ENCODE peak calls at places on chromosomes 7 and 10, in five cellular contexts. J is IMR-90, Y is K562, A is GM12878, O is HepG2. M is an unnamed sample.
A peak's percentile ranks its signal among the peaks of the same experiment; 100 is the strongest.

GRCh38 chr7:21507627-21508343 is 35.1 kb upstream of the DNAH11 start:
- DNase-seq in J (peak; percentile 42), Y (peak; percentile 19), A (no peak), O (peak; percentile 34), M (peak; percentile 21)

GRCh38 chr10:129945941-129946760 is 17.9 kb downstream of the EBF3 start:
- DNase-seq in J (peak; percentile 38), Y (no peak), A (no peak), O (no peak), M (no peak)

GRCh38 chr10:4196948-4197390 is 412.0 kb upstream of the KLF6 start:
- DNase-seq in J (peak; percentile 17), Y (no peak), A (no peak), O (no peak), M (no peak)

GRCh38 chr10:116324227-116324950 is at the start of gene CCDC172:
- DNase-seq in J (no peak), Y (no peak), A (no peak), O (no peak), M (no peak)

GRCh38 chr7:151677581-151678226 is 158.0 kb upstream of the RHEB start:
- DNase-seq in J (no peak), Y (peak; percentile 8), A (no peak), O (no peak), M (no peak)

GRCh38 chr7:87001214-87001613 is 58.2 kb downstream of the ELAPOR2 start:
- DNase-seq in J (no peak), Y (no peak), A (no peak), O (no peak), M (no peak)

GRCh38 chr7:89771003-89771636 is 383.1 kb upstream of the STEAP1 start:
- DNase-seq in J (no peak), Y (no peak), A (no peak), O (no peak), M (no peak)

GRCh38 chr7:8433477-8434289 is at the start of gene NXPH1:
- DNase-seq in J (no peak), Y (peak; percentile 75), A (no peak), O (peak; percentile 37), M (no peak)

GRCh38 chr7:100546868-100547800 is 8.1 kb downstream of the AGFG2 start:
- DNase-seq in J (no peak), Y (peak; percentile 77), A (no peak), O (no peak), M (no peak)

GRCh38 chr7:17521437-17521836 is 223.0 kb downstream of the AHR start:
- DNase-seq in J (peak; percentile 84), Y (no peak), A (no peak), O (no peak), M (no peak)

GRCh38 chr10:36281871-36282331 is 639.8 kb upstream of the FZD8 start:
- DNase-seq in J (peak; percentile 29), Y (no peak), A (no peak), O (no peak), M (peak; percentile 10)

GRCh38 chr7:96598421-96598820 is 111.2 kb downstream of the SEM1 start:
- DNase-seq in J (no peak), Y (no peak), A (no peak), O (no peak), M (no peak)

GRCh38 chr7:101288439-101288838 is 33.2 kb downstream of the IFT22 start:
- DNase-seq in J (no peak), Y (no peak), A (no peak), O (no peak), M (no peak)

GRCh38 chr10:58647770-58648169 is 135.1 kb downstream of the BICC1 start:
- DNase-seq in J (peak; percentile 44), Y (no peak), A (no peak), O (no peak), M (no peak)

GRCh38 chr7:138492423-138492822 is 32.4 kb downstream of the TRIM24 start:
- DNase-seq in J (no peak), Y (no peak), A (no peak), O (no peak), M (no peak)

GRCh38 chr10:91190876-91191580 is 29.4 kb upstream of the PCGF5 start:
- DNase-seq in J (peak; percentile 45), Y (no peak), A (no peak), O (no peak), M (no peak)

GRCh38 chr7:732094-732541 is 5.0 kb upstream of the PRKAR1B start:
- DNase-seq in J (no peak), Y (no peak), A (no peak), O (peak; percentile 86), M (peak; percentile 47)

GRCh38 chr10:3222068-3222467 is 49.5 kb upstream of the PITRM1 start:
- DNase-seq in J (no peak), Y (peak; percentile 15), A (no peak), O (no peak), M (no peak)

GRCh38 chr10:117112220-117112619 is 25.9 kb downstream of the VAX1 start:
- DNase-seq in J (no peak), Y (no peak), A (no peak), O (peak; percentile 13), M (peak; percentile 21)

GRCh38 chr7:86863452-86863851 is 196.0 kb downstream of the ELAPOR2 start:
- DNase-seq in J (no peak), Y (no peak), A (no peak), O (no peak), M (no peak)

GRCh38 chr7:36614954-36615353 is 109.3 kb downstream of the AOAH start:
- DNase-seq in J (no peak), Y (no peak), A (no peak), O (no peak), M (no peak)

GRCh38 chr7:34067406-34067805 is 162.1 kb downstream of the BMPER start:
- DNase-seq in J (peak; percentile 29), Y (no peak), A (no peak), O (no peak), M (no peak)

GRCh38 chr7:46478046-46478445 is 557.0 kb upstream of the IGFBP3 start:
- DNase-seq in J (peak; percentile 79), Y (no peak), A (no peak), O (no peak), M (no peak)

GRCh38 chr7:108497082-108497725 is 28.7 kb downstream of the PNPLA8 start:
- DNase-seq in J (peak; percentile 52), Y (peak; percentile 70), A (peak; percentile 24), O (peak; percentile 52), M (peak; percentile 60)
- TF ChIP-seq BHLHE40 in J (no peak), Y (no peak), A (no peak), O (no peak), M (no peak)

DNA sequence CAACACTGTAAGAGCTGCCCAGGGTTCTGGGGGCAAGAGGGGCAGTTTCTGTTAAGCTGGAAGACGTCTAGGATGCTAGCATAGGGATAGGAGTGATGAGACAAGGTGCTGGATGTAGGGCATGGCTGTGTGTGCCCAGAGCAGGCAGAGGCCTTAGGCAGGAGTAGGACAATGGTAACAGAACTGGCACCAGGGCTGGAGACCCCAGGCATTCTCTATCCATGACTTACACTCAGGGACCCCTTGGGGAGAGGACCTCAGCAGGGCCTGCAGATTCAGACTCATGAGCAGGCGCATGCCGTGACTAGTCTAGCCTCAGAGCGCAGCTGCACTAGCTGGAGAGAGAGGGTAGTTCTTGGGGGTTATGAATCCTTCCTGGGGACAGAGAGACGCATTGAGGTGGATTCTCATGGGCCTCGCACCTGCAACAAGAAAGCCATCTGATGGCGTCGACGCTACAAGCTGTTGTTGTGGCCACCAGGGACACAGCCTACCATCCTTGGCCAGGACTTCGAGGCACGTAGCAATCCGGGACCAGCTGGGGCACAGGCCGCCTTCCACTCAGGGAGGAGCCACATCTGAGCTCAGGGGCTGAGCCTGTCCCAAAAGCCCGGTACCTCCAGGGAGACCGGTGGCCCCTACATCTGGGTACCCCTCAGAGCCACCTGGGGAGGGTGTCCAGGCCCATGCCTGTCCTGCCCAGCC is 474.1 kb downstream of the PTPRN2 start:
- DNase-seq in J (no peak), Y (no peak), A (no peak), O (no peak), M (no peak)
- H3K9me3 ChIP-seq in J (peaks cover 65% of the 10 kb centered on the region), Y (peaks cover 6% of the 10 kb centered on the region), A (peaks cover 3% of the 10 kb centered on the region), O (peaks cover 16% of the 10 kb centered on the region), M (peaks cover 11% of the 10 kb centered on the region)

DNA sequence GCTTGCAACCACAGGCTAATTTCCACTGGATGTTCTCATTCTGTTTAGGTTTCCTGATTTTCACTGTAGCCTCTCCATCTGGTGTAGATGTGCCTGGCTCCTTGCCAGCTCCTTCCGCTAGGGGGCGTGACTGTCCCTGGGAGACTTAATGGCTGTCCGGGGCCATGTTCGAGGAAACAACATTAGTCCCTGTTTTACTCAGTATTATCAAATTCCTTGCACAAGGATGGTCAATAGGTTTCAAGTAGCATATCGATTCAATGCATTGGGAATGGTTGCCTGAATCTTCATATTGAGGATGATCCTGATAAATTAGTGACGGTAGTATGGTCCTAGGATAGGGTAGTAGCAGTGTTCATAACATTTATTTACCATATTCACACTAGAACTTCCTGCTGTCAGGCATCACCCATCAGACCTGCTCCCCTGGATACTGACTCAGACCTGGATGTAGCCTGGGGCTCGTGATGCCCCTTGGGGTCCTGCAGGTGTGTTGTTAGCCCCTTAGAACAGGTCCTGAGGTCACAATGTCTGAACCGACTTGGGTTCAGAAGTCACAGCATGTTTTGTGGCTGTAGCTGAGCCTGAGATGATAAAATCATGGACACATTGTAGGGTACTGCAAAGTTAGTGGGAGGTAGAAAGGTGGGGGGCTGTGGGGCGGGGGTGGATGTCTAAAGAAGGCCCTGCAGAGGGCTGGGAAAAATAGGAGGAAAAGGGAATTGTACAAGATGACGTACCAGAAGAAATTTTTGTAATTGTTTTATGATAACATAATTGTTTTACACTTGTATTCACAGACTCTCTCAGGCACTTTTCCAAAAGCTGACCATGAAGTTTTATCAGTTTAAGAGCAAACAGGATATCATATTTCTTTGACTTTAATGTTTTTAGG is 8.9 kb upstream of the EXOC6 start:
- DNase-seq in J (peak; percentile 91), Y (peak; percentile 74), A (no peak), O (peak; percentile 34), M (peak; percentile 61)
- TF ChIP-seq CEBPB in J (no peak), Y (no peak), A (no peak), O (no peak), M (no peak)

GRCh38 chr10:22821501-22821900 is 106.4 kb upstream of the ARMC3 start:
- DNase-seq in J (peak; percentile 86), Y (no peak), A (no peak), O (no peak), M (no peak)

GRCh38 chr10:22824520-22824919 is 103.3 kb upstream of the ARMC3 start:
- DNase-seq in J (no peak), Y (no peak), A (no peak), O (no peak), M (no peak)

GRCh38 chr10:22825841-22826240 is 102.0 kb upstream of the ARMC3 start:
- DNase-seq in J (no peak), Y (no peak), A (no peak), O (no peak), M (no peak)

GRCh38 chr10:22824984-22825383 is 102.9 kb upstream of the ARMC3 start:
- DNase-seq in J (peak; percentile 74), Y (no peak), A (no peak), O (peak; percentile 39), M (peak; percentile 17)

DNA sequence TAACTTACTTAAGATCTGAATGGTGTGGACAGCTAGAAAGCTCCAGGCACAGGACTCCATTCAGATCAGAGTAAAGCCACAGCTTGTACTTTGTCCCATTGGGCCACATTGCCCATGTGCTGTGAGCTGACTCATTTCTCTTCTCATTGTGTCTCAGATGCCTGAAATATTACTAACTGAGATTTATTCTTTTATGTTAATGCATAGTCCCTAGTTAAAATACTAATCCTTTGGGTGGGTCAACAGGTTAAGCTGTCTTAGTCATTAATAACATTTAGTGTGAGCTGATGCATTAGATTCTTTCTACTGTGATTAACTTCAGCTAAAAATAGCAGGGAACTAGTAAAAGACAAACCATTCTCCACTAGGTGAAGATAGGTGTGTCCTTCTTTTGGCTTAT is 104.7 kb upstream of the ARMC3 start:
- DNase-seq in J (peak; percentile 85), Y (no peak), A (peak; percentile 23), O (peak; percentile 79), M (peak; percentile 33)
- TF ChIP-seq BHLHE40 in J (peak; percentile 19), Y (no peak), A (no peak), O (no peak), M (no peak)

GRCh38 chr7:90977056-90977455 is 287.2 kb upstream of the FZD1 start:
- DNase-seq in J (no peak), Y (no peak), A (no peak), O (no peak), M (no peak)
- H3K9me3 ChIP-seq in J (no peaks in the 10 kb centered on the region), Y (peaks cover 2% of the 10 kb centered on the region), A (peaks cover 15% of the 10 kb centered on the region), O (peaks cover 6% of the 10 kb centered on the region), M (no peaks in the 10 kb centered on the region)